ENCODE peak calls at places on chromosome 12, in four cellular contexts. C, F, Y and E are unnamed samples.

GRCh38 chr12:110658242-110658641 is 30.7 kb downstream of the HVCN1 start:
- DNase-seq in C (no peak), F (no peak), Y (no peak), E (no peak)

GRCh38 chr12:127761880-127762279 is 505.1 kb upstream of the TMEM132C start:
- DNase-seq in C (no peak), F (no peak), Y (no peak), E (no peak)

GRCh38 chr12:114457620-114458019 is 51.7 kb upstream of the TBX5 start:
- DNase-seq in C (no peak), F (no peak), Y (no peak), E (no peak)

GRCh38 chr12:124992874-124993567 is 424 bp upstream of the BRI3BP start:
- DNase-seq in C (peak; percentile 91), F (peak; percentile 86), Y (peak; percentile 70), E (peak; percentile 88)

GRCh38 chr12:106144847-106145246 is 6.1 kb upstream of the NUAK1 start:
- DNase-seq in C (no peak), F (no peak), Y (no peak), E (no peak)

GRCh38 chr12:50201987-50202521 is 34.9 kb upstream of the CERS5 start:
- DNase-seq in C (no peak), F (no peak), Y (no peak), E (no peak)

GRCh38 chr12:26010293-26010821 is 51.9 kb downstream of the RASSF8 start:
- DNase-seq in C (no peak), F (no peak), Y (no peak), E (no peak)

GRCh38 chr12:49671051-49671765 is 36.0 kb downstream of the FMNL3 start:
- DNase-seq in C (no peak), F (no peak), Y (no peak), E (no peak)

GRCh38 chr12:95216704-95217376 is 427 bp downstream of the FGD6 start:
- DNase-seq in C (peak; percentile 27), F (peak; percentile 35), Y (no peak), E (no peak)

GRCh38 chr12:93243689-93244513 is 133.8 kb upstream of the NUDT4 start:
- DNase-seq in C (peak; percentile 89), F (no peak), Y (no peak), E (no peak)

GRCh38 chr12:32801269-32802019 is 45.7 kb upstream of the YARS2 start:
- DNase-seq in C (no peak), F (no peak), Y (no peak), E (no peak)
- TF ChIP-seq JUN in C (no peak), F (no peak), Y (no peak), E (no peak)

GRCh38 chr12:112288638-112289037 is 93.6 kb downstream of the HECTD4 start:
- DNase-seq in C (no peak), F (no peak), Y (no peak), E (no peak)

GRCh38 chr12:112282920-112283319 is 99.3 kb downstream of the HECTD4 start:
- DNase-seq in C (no peak), F (no peak), Y (no peak), E (no peak)

GRCh38 chr12:112285600-112286401 is 96.4 kb downstream of the HECTD4 start:
- DNase-seq in C (peak; percentile 83), F (no peak), Y (no peak), E (no peak)

DNA sequence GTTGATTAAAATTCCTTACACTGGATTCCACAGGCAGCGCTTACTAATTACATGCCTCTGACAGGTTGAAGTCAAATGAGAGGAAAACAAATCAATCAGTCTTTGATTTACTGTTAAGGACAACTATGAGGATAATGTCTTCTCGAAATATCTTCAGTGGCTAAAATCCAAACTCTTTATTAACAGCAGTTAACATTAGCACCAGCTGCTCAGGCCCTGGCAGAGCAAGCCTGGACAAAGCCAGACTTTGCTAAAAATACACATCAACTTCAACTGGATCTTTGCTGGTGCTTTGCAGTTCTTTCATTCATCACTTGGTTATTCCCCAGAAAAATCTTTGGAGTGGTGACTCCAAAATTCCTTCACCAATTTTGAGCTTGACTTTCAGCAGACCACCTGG is 98.7 kb downstream of the HECTD4 start:
- DNase-seq in C (no peak), F (no peak), Y (no peak), E (no peak)
- TF ChIP-seq RNF2 in C (no peak), F (no peak), Y (no peak), E (no peak)

DNA sequence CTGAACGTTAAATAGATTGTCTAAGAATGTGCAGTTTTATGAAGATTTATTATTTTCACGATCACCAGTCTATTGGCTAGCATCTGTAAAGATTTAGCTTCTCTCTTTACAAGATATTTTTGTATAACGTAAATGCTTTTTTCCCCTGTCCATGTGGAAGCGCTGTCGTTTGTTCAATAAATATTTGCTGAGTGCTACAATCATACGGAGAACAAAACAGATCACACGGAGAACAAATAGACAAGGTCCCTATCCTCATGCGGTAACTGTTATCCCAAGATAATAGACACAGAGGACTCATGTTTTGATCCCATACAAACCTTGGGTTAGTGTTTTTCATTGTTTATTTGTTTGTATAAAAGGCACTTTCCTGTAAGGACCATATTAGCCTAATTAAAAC is 397.5 kb downstream of the BCAT1 start:
- DNase-seq in C (peak; percentile 44), F (no peak), Y (no peak), E (no peak)
- TF ChIP-seq JUN in C (no peak), F (no peak), Y (no peak), E (no peak)

DNA sequence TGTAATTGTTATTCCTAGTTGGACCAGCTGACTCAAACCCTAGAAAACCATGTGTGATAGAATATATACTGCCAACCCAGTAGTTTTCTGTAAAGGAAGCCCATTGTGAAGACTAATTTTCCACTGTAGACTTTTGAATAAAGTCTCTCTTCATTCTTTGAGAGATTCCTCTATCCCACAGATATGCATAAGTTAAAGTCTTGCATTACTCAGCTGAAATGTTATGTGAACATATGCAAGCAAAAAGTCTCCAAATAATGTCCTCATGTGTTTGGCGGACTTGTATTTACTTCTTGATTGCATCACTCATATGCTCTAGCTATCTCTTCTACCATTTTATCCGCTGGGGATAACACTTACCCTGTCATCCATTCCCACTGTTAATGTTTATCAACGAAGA is 35.1 kb upstream of the OTOGL start:
- DNase-seq in C (no peak), F (no peak), Y (no peak), E (no peak)
- TF ChIP-seq RNF2 in C (no peak), F (no peak), Y (no peak), E (no peak)